ENCODE peak calls at places on chromosomes 16 and 17, in ten cellular contexts. L is right atrium auricular region, X is heart right ventricle, E is GM23338, H is stomach, D is Peyer's patch, O is thoracic aorta, J is cardiac muscle cell, Q is colonic mucosa, S is left ventricle myocardium inferior. V is an unnamed sample. For H3K4me1 and H3K27me3, the result is how much of the 10 kb centered on the place peaks cover.

GRCh38 chr16:25256821-25257503 is 683 bp downstream of the ZKSCAN2 start:
- DNase-seq in L (no peak), X (peak), E (peak), H (no peak), D (peak), O (no peak), J (peak), Q (peak), S (no peak), V (no peak)

GRCh38 chr16:943971-944370 is 26.8 kb downstream of the LMF1 start:
- DNase-seq in L (no peak), X (no peak), E (no peak), H (no peak), D (no peak), O (no peak), J (no peak), Q (no peak), S (no peak), V (no peak)

GRCh38 chr17:43445009-43445589 is 38.7 kb upstream of the DHX8 start:
- DNase-seq in L (no peak), X (no peak), E (no peak), H (no peak), D (no peak), O (no peak), J (no peak), Q (no peak), S (no peak), V (no peak)

GRCh38 chr17:19730829-19731228 is 14.4 kb upstream of the SLC47A2 start:
- DNase-seq in L (no peak), X (no peak), E (no peak), H (no peak), D (no peak), O (no peak), J (no peak), Q (no peak), S (no peak), V (no peak)

GRCh38 chr17:47882247-47882646 is 13.8 kb upstream of the SP2 start:
- DNase-seq in L (no peak), X (no peak), E (no peak), H (peak), D (peak), O (no peak), J (no peak), Q (peak), S (no peak), V (no peak)

GRCh38 chr17:40432864-40433528 is 10.3 kb upstream of the IGFBP4 start:
- DNase-seq in L (no peak), X (peak), E (no peak), H (peak), D (peak), O (no peak), J (peak), Q (no peak), S (peak), V (peak)

GRCh38 chr16:10240854-10241613 is 58.8 kb upstream of the GRIN2A start:
- DNase-seq in L (no peak), X (no peak), E (no peak), H (no peak), D (no peak), O (no peak), J (no peak), Q (no peak), S (no peak), V (peak)

GRCh38 chr16:2427526-2427925 is 1.7 kb upstream of the CCNF start:
- DNase-seq in L (no peak), X (no peak), E (no peak), H (no peak), D (no peak), O (no peak), J (no peak), Q (no peak), S (no peak), V (no peak)

GRCh38 chr16:81261049-81261648 is 22.7 kb downstream of the BCO1 start:
- DNase-seq in L (no peak), X (no peak), E (peak), H (peak), D (no peak), O (no peak), J (peak), Q (no peak), S (no peak), V (no peak)

GRCh38 chr17:43917016-43917347 is 9.6 kb upstream of the MPP2 start:
- DNase-seq in L (no peak), X (no peak), E (no peak), H (no peak), D (no peak), O (no peak), J (no peak), Q (no peak), S (no peak), V (no peak)

GRCh38 chr16:1133810-1134520 is 18.9 kb upstream of the CACNA1H start:
- DNase-seq in L (no peak), X (no peak), E (no peak), H (no peak), D (no peak), O (no peak), J (no peak), Q (no peak), S (no peak), V (no peak)

GRCh38 chr17:57305918-57306317 is 49.6 kb downstream of the MSI2 start:
- DNase-seq in L (no peak), X (no peak), E (no peak), H (no peak), D (no peak), O (no peak), J (no peak), Q (no peak), S (no peak), V (no peak)

GRCh38 chr17:61504697-61505096 is 52.5 kb downstream of the TBX4 start:
- DNase-seq in L (no peak), X (no peak), E (no peak), H (no peak), D (no peak), O (no peak), J (peak), Q (no peak), S (no peak), V (peak)

GRCh38 chr17:66423436-66423922 is 121.1 kb downstream of the PRKCA start:
- DNase-seq in L (no peak), X (no peak), E (no peak), H (no peak), D (no peak), O (no peak), J (no peak), Q (no peak), S (no peak), V (peak)

GRCh38 chr17:77188084-77189066 is 47.6 kb downstream of the SEC14L1 start:
- DNase-seq in L (no peak), X (no peak), E (no peak), H (no peak), D (no peak), O (no peak), J (no peak), Q (no peak), S (no peak), V (no peak)

DNA sequence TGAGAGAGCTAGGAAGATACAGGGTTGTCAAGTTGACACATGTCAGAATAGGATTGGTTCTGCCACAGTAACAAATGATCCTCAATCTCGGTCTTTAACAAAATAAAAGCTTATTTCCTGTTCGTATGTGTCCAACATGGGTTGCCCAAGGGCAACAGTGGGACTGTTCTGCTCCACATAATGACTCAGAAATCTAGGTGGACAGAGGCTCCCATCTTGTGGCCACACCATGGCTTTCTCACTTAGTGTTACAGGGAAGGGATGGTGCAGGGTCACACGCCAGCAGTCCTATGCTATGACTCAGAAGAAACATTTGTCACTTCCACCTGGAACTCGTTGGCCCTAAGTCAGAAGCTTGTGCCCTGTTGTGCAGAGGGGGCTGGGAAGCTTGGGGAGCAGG is 364.9 kb downstream of the SNX29 start:
- DNase-seq in L (no peak), X (no peak), E (no peak), H (no peak), D (no peak), O (no peak), J (no peak), Q (no peak), S (no peak), V (peak)
- TF ChIP-seq CTCF in L (peak), X (no peak), E (no peak), H (no peak), D (no peak), O (no peak), J (no peak), Q (no peak), S (peak), V (peak)

GRCh38 chr17:49513616-49514373 is 18.7 kb downstream of the NGFR start:
- DNase-seq in L (no peak), X (peak), E (no peak), H (no peak), D (no peak), O (no peak), J (no peak), Q (no peak), S (peak), V (no peak)

GRCh38 chr17:49514374-49514738 is 19.3 kb downstream of the NGFR start:
- DNase-seq in L (no peak), X (no peak), E (peak), H (no peak), D (no peak), O (no peak), J (peak), Q (no peak), S (no peak), V (no peak)

GRCh38 chr17:49511810-49512209 is 16.7 kb downstream of the NGFR start:
- DNase-seq in L (no peak), X (no peak), E (no peak), H (no peak), D (no peak), O (no peak), J (no peak), Q (no peak), S (no peak), V (no peak)

GRCh38 chr17:49512296-49513043 is 17.4 kb downstream of the NGFR start:
- DNase-seq in L (no peak), X (no peak), E (peak), H (no peak), D (no peak), O (no peak), J (no peak), Q (no peak), S (no peak), V (no peak)

GRCh38 chr17:49513044-49513395 is 17.9 kb downstream of the NGFR start:
- DNase-seq in L (no peak), X (no peak), E (no peak), H (no peak), D (no peak), O (no peak), J (no peak), Q (no peak), S (no peak), V (no peak)
- H3K4me1 ChIP-seq in L (under half), X (under half), E (under half), H (under half), D (under half), O (under half), J (under half), Q (under half), S (under half), V (under half)

GRCh38 chr16:79320956-79321355 is 279.6 kb downstream of the MAF start:
- DNase-seq in L (no peak), X (no peak), E (no peak), H (no peak), D (no peak), O (no peak), J (no peak), Q (no peak), S (no peak), V (no peak)
- H3K27me3 ChIP-seq in L (under half), X (under half), E (under half), H (under half), D (under half), O (under half), J (under half), Q (under half), S (half or more), V (under half)

GRCh38 chr16:79163666-79164377 is 436.7 kb downstream of the MAF start:
- DNase-seq in L (no peak), X (no peak), E (no peak), H (no peak), D (peak), O (no peak), J (no peak), Q (no peak), S (no peak), V (no peak)

GRCh38 chr16:79155904-79156303 is 444.6 kb downstream of the MAF start:
- DNase-seq in L (no peak), X (no peak), E (no peak), H (no peak), D (no peak), O (no peak), J (no peak), Q (no peak), S (no peak), V (no peak)

GRCh38 chr16:79158337-79158736 is 442.2 kb downstream of the MAF start:
- DNase-seq in L (no peak), X (no peak), E (peak), H (no peak), D (no peak), O (no peak), J (no peak), Q (no peak), S (no peak), V (no peak)

GRCh38 chr16:79156761-79157160 is 443.8 kb downstream of the MAF start:
- DNase-seq in L (no peak), X (no peak), E (no peak), H (no peak), D (no peak), O (no peak), J (no peak), Q (no peak), S (no peak), V (no peak)

GRCh38 chr16:79159650-79160049 is 440.9 kb downstream of the MAF start:
- DNase-seq in L (no peak), X (no peak), E (no peak), H (no peak), D (no peak), O (no peak), J (no peak), Q (no peak), S (no peak), V (no peak)
- TF ChIP-seq CTCF in L (no peak), X (no peak), E (no peak), H (no peak), D (no peak), O (no peak), J (no peak), Q (no peak), S (no peak), V (no peak)

GRCh38 chr16:17362946-17363345 is 107.8 kb downstream of the XYLT1 start:
- DNase-seq in L (no peak), X (no peak), E (no peak), H (no peak), D (peak), O (no peak), J (no peak), Q (no peak), S (no peak), V (no peak)
- H3K4me1 ChIP-seq in L (under half), X (under half), E (under half), H (half or more), D (under half), O (under half), J (under half), Q (under half), S (under half), V (half or more)

GRCh38 chr17:79606487-79606886 is 4.4 kb downstream of the RBFOX3 start:
- DNase-seq in L (no peak), X (no peak), E (no peak), H (no peak), D (no peak), O (no peak), J (no peak), Q (no peak), S (no peak), V (no peak)
- H3K27me3 ChIP-seq in L (under half), X (half or more), E (under half), H (half or more), D (under half), O (under half), J (half or more), Q (under half), S (half or more), V (under half)

GRCh38 chr16:54090602-54091001 is 196.0 kb downstream of the IRX3 start:
- DNase-seq in L (no peak), X (no peak), E (no peak), H (no peak), D (no peak), O (no peak), J (no peak), Q (no peak), S (no peak), V (no peak)
- TF ChIP-seq CTCF in L (no peak), X (no peak), E (no peak), H (no peak), D (no peak), O (no peak), J (no peak), Q (no peak), S (no peak), V (no peak)

GRCh38 chr16:56753410-56753809 is 23.5 kb downstream of the NUP93 start:
- DNase-seq in L (no peak), X (no peak), E (no peak), H (no peak), D (no peak), O (no peak), J (no peak), Q (no peak), S (no peak), V (peak)
- H3K4me1 ChIP-seq in L (under half), X (under half), E (under half), H (under half), D (under half), O (under half), J (under half), Q (under half), S (under half), V (under half)

DNA sequence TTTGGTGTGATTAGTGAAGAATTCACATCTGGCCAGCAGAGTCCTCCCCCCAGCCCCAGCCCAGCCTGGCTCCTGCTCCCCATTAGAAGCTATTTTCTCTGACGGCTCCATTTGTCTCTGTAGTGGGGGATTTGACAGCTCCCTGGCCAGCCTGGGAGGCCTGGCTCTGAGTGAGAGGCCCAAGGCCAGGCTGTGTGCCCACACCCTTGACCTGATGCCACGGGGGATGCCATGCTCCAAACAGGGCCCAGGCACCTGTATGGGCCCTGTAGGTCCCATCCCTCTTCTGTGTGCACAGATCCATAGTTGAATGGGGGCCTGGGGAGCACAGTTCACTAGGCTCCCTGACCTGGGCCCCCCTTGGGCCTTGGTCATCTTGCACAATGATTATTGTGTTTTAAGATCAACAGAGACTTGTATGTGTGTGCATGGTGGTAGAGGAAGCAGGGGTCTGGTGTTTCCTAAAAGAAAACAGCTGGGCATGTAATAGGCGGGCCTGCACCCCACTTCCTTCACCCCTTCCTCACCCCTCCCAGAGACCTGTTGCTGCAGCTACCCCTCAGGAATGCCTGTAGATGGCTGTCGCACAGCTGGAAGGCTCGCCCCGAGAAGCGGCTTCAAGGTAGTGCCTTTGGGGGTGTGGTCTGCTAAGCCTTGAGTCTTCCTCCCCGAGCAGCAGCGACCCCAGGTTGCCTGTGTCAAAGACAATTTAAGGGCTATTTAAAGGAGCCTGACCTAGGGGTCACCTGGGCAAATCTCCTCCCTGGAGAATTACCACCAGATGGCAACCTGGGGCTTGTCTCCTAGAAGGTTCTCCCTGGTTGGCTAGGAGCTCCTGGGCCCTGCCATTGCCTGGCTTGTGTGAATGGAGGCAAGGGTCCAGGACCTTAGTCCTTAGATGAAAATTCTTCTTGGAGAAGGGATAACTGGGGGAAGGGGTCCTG is 51.0 kb upstream of the TAC4 start:
- DNase-seq in L (no peak), X (no peak), E (peak), H (no peak), D (no peak), O (no peak), J (no peak), Q (no peak), S (no peak), V (no peak)
- H3K27me3 ChIP-seq in L (under half), X (under half), E (under half), H (under half), D (under half), O (under half), J (under half), Q (under half), S (half or more), V (half or more)

V was measured in astrocyte.